ENCODE peak calls at places on chromosomes 4 and X, in seven cellular contexts. C is WTC11, D is H9, S is PC-9, L is tibial artery, N is thyroid gland, F is endothelial cell. O is an unnamed sample.

GRCh38 chr4:94508841-94509240 is 57.1 kb downstream of the PDLIM5 start:
- DNase-seq in L (no peak), S (no peak), C (no peak), N (no peak), F (no peak), D (no peak), O (no peak)

GRCh38 chr4:126269106-126269505 is 954.4 kb downstream of the FAT4 start:
- DNase-seq in D (no peak), C (no peak), L (peak), F (no peak), S (no peak), N (no peak), O (no peak)

GRCh38 chr4:48686369-48686768 is 93.7 kb downstream of the FRYL start:
- DNase-seq in N (no peak), L (no peak), S (no peak), F (no peak), D (no peak), C (no peak), O (no peak)

GRCh38 chr4:83771113-83771705 is 235.3 kb downstream of the GPAT3 start:
- DNase-seq in D (peak), C (peak), S (no peak), L (no peak), N (peak), F (peak), O (peak)

GRCh38 chrX:74925210-74926088 is at the start of gene NEXMIF:
- DNase-seq in F (peak), S (no peak), D (peak), L (no peak), C (peak), N (peak), O (peak)

GRCh38 chr4:37453004-37453360 is 208.4 kb downstream of the NWD2 start:
- DNase-seq in L (no peak), C (peak), N (peak), F (peak), D (peak), S (peak), O (peak)

GRCh38 chr4:139191373-139191772 is 14.4 kb upstream of the ELF2 start:
- DNase-seq in C (no peak), S (no peak), L (no peak), D (no peak), F (no peak), N (no peak), O (no peak)

GRCh38 chr4:141154725-141155124 is 21.5 kb upstream of the RNF150 start:
- DNase-seq in D (no peak), F (no peak), S (no peak), L (no peak), N (no peak), C (no peak), O (no peak)

GRCh38 chrX:69038826-69039225 is 126.4 kb downstream of the PJA1 start:
- DNase-seq in L (no peak), F (no peak), C (no peak), S (no peak), N (no peak), D (no peak), O (no peak)

GRCh38 chr4:67714248-67714583 is 13.3 kb upstream of the UBA6 start:
- DNase-seq in D (no peak), N (peak), F (no peak), S (no peak), C (no peak), L (no peak), O (peak)

GRCh38 chr4:74789518-74789917 is 4.8 kb downstream of the BTC start:
- DNase-seq in F (no peak), N (no peak), D (no peak), L (no peak), S (no peak), C (no peak), O (no peak)

GRCh38 chr4:74790652-74791051 is 3.7 kb downstream of the BTC start:
- DNase-seq in L (no peak), S (no peak), F (no peak), D (no peak), N (no peak), C (no peak), O (no peak)

GRCh38 chr4:74796631-74797030 is 2.3 kb upstream of the BTC start:
- DNase-seq in D (no peak), L (no peak), C (no peak), N (peak), S (no peak), F (no peak), O (no peak)

GRCh38 chr4:74794341-74794801 is at the start of gene BTC:
- DNase-seq in N (peak), D (peak), F (peak), C (peak), S (peak), L (peak), O (peak)

DNA sequence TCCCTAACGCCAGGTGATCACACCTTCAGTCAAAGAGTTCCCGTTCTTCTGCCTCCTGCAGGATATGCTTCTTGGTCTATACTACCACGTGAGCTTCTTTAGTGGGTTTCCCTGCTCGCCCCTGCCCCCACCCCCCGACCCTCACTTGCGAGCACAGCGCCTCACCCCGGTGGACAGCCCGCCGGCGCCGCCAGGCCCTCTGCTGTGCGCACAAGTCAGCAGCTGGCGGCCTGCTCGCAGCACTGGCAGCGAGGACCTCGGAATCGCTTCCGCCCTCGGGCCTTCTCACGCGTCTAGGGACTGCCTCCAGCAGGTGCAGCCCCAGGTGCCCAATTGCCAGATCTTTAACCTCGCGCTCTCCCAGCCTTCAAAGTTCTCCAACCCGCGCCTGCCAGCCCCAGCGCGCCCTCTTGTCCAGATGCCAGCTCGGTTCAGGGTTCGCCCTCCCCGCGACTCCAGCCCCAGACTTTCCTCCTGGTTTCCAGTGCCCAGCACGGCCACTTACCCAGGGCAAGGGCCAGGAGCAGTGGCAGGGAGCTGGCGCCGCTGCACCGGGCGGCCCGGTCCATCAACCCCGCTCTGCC is 474 bp downstream of the BTC start:
- DNase-seq in N (peak), D (peak), L (peak), S (peak), C (peak), F (peak), O (peak)
- TF ChIP-seq CTCF in N (no peak), D (peak), L (peak), S (no peak), C (no peak), F (no peak), O (no peak)

GRCh38 chr4:132982151-132982550 is 166.9 kb upstream of the PCDH10 start:
- DNase-seq in N (no peak), L (no peak), S (no peak), D (no peak), C (no peak), F (no peak), O (no peak)
- TF ChIP-seq CTCF in N (no peak), L (no peak), S (no peak), D (no peak), C (no peak), F (no peak), O (no peak)

DNA sequence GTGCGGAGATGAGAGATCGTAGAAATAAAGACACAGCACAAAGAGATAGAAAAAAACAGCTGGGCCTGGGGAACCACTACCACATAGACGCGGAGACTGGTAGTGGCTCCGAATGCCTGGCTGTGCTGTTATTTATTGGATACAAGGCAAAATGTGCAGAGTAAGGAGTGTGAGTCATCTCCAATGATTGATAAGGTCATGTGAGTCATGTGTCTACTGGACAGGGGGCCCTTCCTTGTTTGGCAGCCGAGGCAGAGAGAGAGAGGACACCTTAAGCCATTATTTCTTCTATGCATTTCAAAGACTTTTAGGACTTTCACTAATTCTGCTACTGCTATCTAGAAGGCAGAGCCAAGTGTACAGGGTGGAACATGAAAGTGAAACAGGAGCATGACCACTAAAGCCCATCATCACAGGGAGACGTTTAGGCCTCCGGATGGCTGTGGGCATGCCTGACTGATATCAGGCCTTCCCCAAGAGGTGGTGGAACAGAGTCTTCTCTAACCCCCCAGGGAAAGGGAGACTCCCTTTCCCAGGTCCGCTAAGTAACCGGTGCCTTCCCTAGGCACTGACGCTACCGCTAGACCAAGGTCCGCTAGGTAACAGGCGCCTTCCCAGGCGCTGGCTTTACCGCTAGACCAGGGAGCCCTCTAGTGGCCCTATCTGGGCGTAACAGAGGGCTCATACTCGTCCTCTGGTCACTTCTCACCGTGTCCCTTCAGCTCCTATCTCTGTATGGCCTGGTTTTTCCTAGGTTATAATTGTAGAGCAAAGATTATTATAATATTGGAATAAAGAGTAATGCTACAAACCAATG is 921.5 kb upstream of the PCDH10 start:
- DNase-seq in D (peak), S (no peak), F (peak), N (peak), C (peak), L (no peak), O (peak)
- TF ChIP-seq CTCF in D (peak), S (peak), F (peak), N (no peak), C (peak), L (peak), O (no peak)

DNA sequence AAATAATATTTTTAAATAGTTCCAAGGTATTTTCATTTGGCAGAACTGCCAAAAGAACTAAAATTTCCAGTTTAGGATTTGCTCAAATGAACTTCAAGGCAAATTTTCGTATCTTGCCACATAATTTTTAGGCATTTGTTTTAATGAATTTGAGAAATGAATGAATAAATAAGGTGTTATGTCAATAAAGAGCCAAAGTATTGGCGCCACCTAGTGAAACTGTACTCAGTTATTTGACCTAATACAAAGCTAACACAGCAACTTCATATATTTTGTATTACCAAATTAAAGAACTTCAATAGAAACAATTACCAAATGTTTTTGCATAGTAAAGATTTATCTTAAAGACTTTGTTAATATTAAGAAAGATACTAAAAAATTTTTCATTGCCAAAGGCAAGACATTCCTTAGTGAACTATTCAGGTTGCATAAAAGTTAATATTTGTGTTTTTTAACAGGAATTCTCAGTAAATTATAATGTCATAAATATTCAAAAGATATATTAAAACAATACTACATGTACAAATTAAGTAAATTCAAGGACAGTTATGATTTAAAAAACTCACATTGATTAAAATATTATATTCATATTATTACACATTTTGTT is 50.3 kb downstream of the STPG2 start:
- DNase-seq in F (no peak), L (no peak), S (no peak), N (no peak), D (no peak), C (no peak), O (no peak)
- TF ChIP-seq CTCF in F (peak), L (no peak), S (peak), N (no peak), D (peak), C (peak), O (peak)

O was measured in activated CD8-positive, alpha-beta T cell treated with anti-CD3 and anti-CD28 coated beads for 36 hours.